ENCODE peak calls at places on chromosome 10, in eight cellular contexts. Z is IMR-90, F is fibroblast of lung, I is neural progenitor cell, S is HepG2, V is mesenchymal stem cell, A is neuronal stem cell, D is OCI-LY7. W is an unnamed sample.

GRCh38 chr10:132541129-132541528 is 3.5 kb downstream of the INPP5A start:
- DNase-seq in Z (no peak), F (no peak), I (no peak), S (no peak), V (no peak), A (no peak), D (no peak), W (no peak)

GRCh38 chr10:70799124-70799523 is 13.9 kb upstream of the TBATA start:
- DNase-seq in Z (no peak), F (no peak), I (no peak), S (no peak), V (no peak), A (no peak), D (no peak), W (peak)

GRCh38 chr10:84238909-84239308 is 2.4 kb downstream of the LRIT1 start:
- DNase-seq in Z (peak), F (no peak), I (no peak), S (no peak), V (peak), A (no peak), D (no peak), W (no peak)

GRCh38 chr10:63115732-63116383 is 17.3 kb upstream of the NRBF2 start:
- DNase-seq in Z (peak), F (peak), I (peak), S (peak), V (peak), A (peak), D (no peak), W (peak)

GRCh38 chr10:93445097-93445960 is 36.8 kb downstream of the MYOF start:
- DNase-seq in Z (peak), F (peak), I (peak), S (peak), V (peak), A (peak), D (peak), W (peak)

GRCh38 chr10:5532231-5532605 is 7.5 kb downstream of the CALML3 start:
- DNase-seq in Z (no peak), F (no peak), I (no peak), S (no peak), V (no peak), A (no peak), D (no peak), W (no peak)

GRCh38 chr10:6491841-6492609 is 88.1 kb downstream of the PRKCQ start:
- DNase-seq in Z (no peak), F (no peak), I (no peak), S (no peak), V (no peak), A (no peak), D (no peak), W (no peak)

GRCh38 chr10:3111626-3112220 is 44.4 kb downstream of the PFKP start:
- DNase-seq in Z (peak), F (no peak), I (no peak), S (no peak), V (no peak), A (no peak), D (no peak), W (no peak)

GRCh38 chr10:132237396-132237795 is 50.6 kb downstream of the DPYSL4 start:
- DNase-seq in Z (no peak), F (no peak), I (no peak), S (no peak), V (no peak), A (no peak), D (no peak), W (no peak)

GRCh38 chr10:3096149-3096548 is 28.8 kb downstream of the PFKP start:
- DNase-seq in Z (no peak), F (no peak), I (no peak), S (no peak), V (peak), A (no peak), D (no peak), W (peak)

GRCh38 chr10:42985436-42986316 is 91.2 kb upstream of the RET start:
- DNase-seq in Z (no peak), F (no peak), I (no peak), S (no peak), V (no peak), A (no peak), D (no peak), W (no peak)

GRCh38 chr10:5812283-5813090 is 747 bp downstream of the GDI2 start:
- DNase-seq in Z (no peak), F (no peak), I (peak), S (no peak), V (peak), A (peak), D (peak), W (no peak)

GRCh38 chr10:15856328-15857000 is 3.8 kb downstream of the MINDY3 start:
- DNase-seq in Z (no peak), F (no peak), I (no peak), S (no peak), V (peak), A (no peak), D (no peak), W (no peak)

GRCh38 chr10:13922591-13922990 is 335.8 kb downstream of the PRPF18 start:
- DNase-seq in Z (peak), F (peak), I (no peak), S (no peak), V (peak), A (no peak), D (no peak), W (peak)

GRCh38 chr10:84177541-84178386 is 4.2 kb downstream of the GPR15LG start:
- DNase-seq in Z (no peak), F (no peak), I (no peak), S (no peak), V (no peak), A (no peak), D (peak), W (no peak)

GRCh38 chr10:101397140-101397539 is 43.2 kb downstream of the BTRC start:
- DNase-seq in Z (peak), F (peak), I (peak), S (peak), V (peak), A (peak), D (peak), W (peak)

GRCh38 chr10:13784067-13784466 is 197.3 kb downstream of the PRPF18 start:
- DNase-seq in Z (peak), F (peak), I (peak), S (no peak), V (peak), A (no peak), D (peak), W (peak)

GRCh38 chr10:10093035-10093434 is 924.6 kb upstream of the CELF2 start:
- DNase-seq in Z (no peak), F (no peak), I (no peak), S (no peak), V (no peak), A (no peak), D (no peak), W (no peak)

GRCh38 chr10:27536437-27536836 is 32.3 kb downstream of the RAB18 start:
- DNase-seq in Z (no peak), F (no peak), I (no peak), S (no peak), V (no peak), A (no peak), D (no peak), W (no peak)

GRCh38 chr10:14588084-14588937 is 186.4 kb downstream of the FAM107B start:
- DNase-seq in Z (peak), F (peak), I (no peak), S (peak), V (peak), A (no peak), D (no peak), W (peak)

GRCh38 chr10:14306201-14306600 is 24.5 kb downstream of the FRMD4A start:
- DNase-seq in Z (no peak), F (no peak), I (no peak), S (no peak), V (no peak), A (no peak), D (no peak), W (no peak)

GRCh38 chr10:117168729-117169128 is 28.6 kb upstream of the KCNK18 start:
- DNase-seq in Z (no peak), F (no peak), I (peak), S (no peak), V (no peak), A (no peak), D (no peak), W (no peak)

GRCh38 chr10:14438057-14438456 is 107.3 kb upstream of the FRMD4A start:
- DNase-seq in Z (no peak), F (no peak), I (no peak), S (no peak), V (no peak), A (no peak), D (no peak), W (no peak)

GRCh38 chr10:125076891-125077643 is 83.3 kb downstream of the CTBP2 start:
- DNase-seq in Z (peak), F (no peak), I (no peak), S (no peak), V (peak), A (no peak), D (no peak), W (peak)

GRCh38 chr10:26475448-26475847 is 37.3 kb downstream of the APBB1IP start:
- DNase-seq in Z (no peak), F (no peak), I (no peak), S (no peak), V (no peak), A (no peak), D (no peak), W (no peak)

GRCh38 chr10:17214486-17214885 is 13.0 kb upstream of the TRDMT1 start:
- DNase-seq in Z (no peak), F (no peak), I (no peak), S (no peak), V (peak), A (no peak), D (no peak), W (no peak)

GRCh38 chr10:130215918-130216205 is 79.7 kb downstream of the GLRX3 start:
- DNase-seq in Z (no peak), F (no peak), I (no peak), S (no peak), V (no peak), A (no peak), D (no peak), W (no peak)

GRCh38 chr10:75726522-75727493 is 295.4 kb downstream of the LRMDA start:
- DNase-seq in Z (no peak), F (no peak), I (no peak), S (no peak), V (no peak), A (no peak), D (no peak), W (no peak)

GRCh38 chr10:72186213-72186612 is 29.6 kb upstream of the ANAPC16 start:
- DNase-seq in Z (peak), F (no peak), I (no peak), S (no peak), V (peak), A (no peak), D (no peak), W (peak)

GRCh38 chr10:89165923-89166322 is 41.2 kb downstream of the CH25H start:
- DNase-seq in Z (peak), F (no peak), I (no peak), S (no peak), V (no peak), A (no peak), D (no peak), W (peak)
- H3K4me2 ChIP-seq in Z (no peak), F (no peak), I (no peak), S (no peak), V (no peak), A (no peak), D (no peak), W (no peak)

GRCh38 chr10:24449769-24450310 is 240.9 kb downstream of the KIAA1217 start:
- DNase-seq in Z (no peak), F (no peak), I (no peak), S (no peak), V (no peak), A (no peak), D (no peak), W (no peak)

GRCh38 chr10:24451325-24451820 is 242.4 kb downstream of the KIAA1217 start:
- DNase-seq in Z (no peak), F (no peak), I (no peak), S (no peak), V (no peak), A (no peak), D (no peak), W (no peak)

GRCh38 chr10:24446739-24447138 is 237.8 kb downstream of the KIAA1217 start:
- DNase-seq in Z (peak), F (peak), I (no peak), S (no peak), V (peak), A (no peak), D (no peak), W (peak)

GRCh38 chr10:24448351-24449009 is 239.5 kb downstream of the KIAA1217 start:
- DNase-seq in Z (peak), F (peak), I (no peak), S (no peak), V (peak), A (no peak), D (no peak), W (peak)

GRCh38 chr10:24449334-24449740 is 240.4 kb downstream of the KIAA1217 start:
- DNase-seq in Z (peak), F (peak), I (no peak), S (no peak), V (peak), A (no peak), D (no peak), W (peak)
- H3K4me2 ChIP-seq in Z (peak), F (peak), I (no peak), S (no peak), V (no peak), A (no peak), D (no peak), W (peak)

GRCh38 chr10:47457826-47458225 is 26.1 kb downstream of the ANXA8 start:
- DNase-seq in Z (no peak), F (no peak), I (no peak), S (no peak), V (no peak), A (no peak), D (no peak), W (no peak)

GRCh38 chr10:47457528-47457820 is 26.4 kb downstream of the ANXA8 start:
- DNase-seq in Z (no peak), F (no peak), I (no peak), S (no peak), V (no peak), A (no peak), D (no peak), W (no peak)

GRCh38 chr10:47456096-47456485 is 27.8 kb downstream of the ANXA8 start:
- DNase-seq in Z (no peak), F (no peak), I (no peak), S (no peak), V (no peak), A (no peak), D (no peak), W (no peak)

GRCh38 chr10:47456794-47457527 is 27.0 kb downstream of the ANXA8 start:
- DNase-seq in Z (no peak), F (no peak), I (no peak), S (peak), V (no peak), A (no peak), D (no peak), W (no peak)

DNA sequence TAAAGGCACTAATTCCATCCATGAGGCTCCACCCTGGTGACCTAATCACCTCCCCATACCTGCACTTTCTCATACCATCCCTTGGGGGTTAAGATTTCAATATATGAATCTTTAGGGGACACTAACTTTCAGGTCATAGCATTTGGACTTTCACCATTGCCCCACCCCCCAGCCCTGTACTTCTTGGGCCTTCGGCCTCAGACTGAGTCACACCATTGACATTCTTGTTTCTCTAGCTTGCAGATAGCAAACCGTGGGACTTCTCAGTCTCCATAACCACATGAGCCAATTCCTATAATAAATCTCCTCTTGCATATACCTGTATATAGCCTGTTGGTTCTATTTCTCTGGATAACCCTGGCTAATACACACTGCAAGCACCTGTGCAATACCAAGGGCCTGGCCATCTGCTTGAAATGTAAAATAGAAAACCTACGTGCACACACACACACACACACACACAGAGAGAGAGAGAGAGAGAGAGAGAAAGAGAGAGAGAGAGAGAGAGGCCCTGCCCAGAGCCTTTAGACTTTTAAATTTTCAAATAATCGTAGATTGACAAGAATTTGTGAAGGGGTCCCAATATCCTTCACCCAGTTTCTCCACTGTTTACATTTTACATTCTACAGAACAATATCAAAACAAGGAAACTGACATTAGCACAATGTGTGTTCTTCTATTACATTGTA is 25.3 kb downstream of the ANXA8 start:
- DNase-seq in Z (peak), F (peak), I (no peak), S (no peak), V (peak), A (no peak), D (no peak), W (peak)
- H3K4me2 ChIP-seq in Z (no peak), F (no peak), I (no peak), S (no peak), V (no peak), A (no peak), D (no peak), W (peak)

DNA sequence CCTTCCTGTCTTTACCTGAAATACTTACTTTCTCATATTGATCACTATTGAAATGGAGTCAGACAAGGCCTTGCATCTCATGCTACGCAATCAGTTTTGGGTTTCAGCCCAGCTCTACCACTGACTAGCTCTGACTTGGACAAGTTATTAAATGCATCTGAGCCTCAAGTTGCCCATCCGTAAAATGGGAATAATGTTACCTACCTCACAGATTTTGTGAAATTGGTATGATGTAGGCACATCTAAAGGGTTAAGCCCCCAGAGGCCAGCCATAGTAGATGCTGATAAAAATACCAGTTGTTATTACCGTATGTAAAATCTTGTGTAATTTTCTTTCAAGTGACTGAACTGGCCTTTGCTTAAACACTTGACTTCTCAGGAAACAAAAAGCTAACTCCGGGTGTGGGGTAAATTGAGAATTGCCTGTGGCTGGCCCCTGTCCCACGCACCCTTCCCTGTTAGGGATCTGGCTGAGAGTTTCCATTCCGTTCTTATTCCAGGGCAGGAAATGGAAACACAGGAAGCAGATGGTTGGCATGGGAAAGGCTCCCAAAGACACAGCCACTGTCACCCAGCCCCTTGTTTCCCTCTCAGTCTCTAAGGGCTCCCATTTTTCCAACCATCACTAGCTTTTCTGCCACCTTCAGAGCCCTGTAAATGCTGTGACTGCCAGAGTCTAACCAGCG is 7.6 kb downstream of the DUSP5 start:
- DNase-seq in Z (no peak), F (no peak), I (no peak), S (no peak), V (no peak), A (no peak), D (no peak), W (no peak)
- H3K4me2 ChIP-seq in Z (no peak), F (no peak), I (no peak), S (no peak), V (no peak), A (no peak), D (no peak), W (no peak)

DNA sequence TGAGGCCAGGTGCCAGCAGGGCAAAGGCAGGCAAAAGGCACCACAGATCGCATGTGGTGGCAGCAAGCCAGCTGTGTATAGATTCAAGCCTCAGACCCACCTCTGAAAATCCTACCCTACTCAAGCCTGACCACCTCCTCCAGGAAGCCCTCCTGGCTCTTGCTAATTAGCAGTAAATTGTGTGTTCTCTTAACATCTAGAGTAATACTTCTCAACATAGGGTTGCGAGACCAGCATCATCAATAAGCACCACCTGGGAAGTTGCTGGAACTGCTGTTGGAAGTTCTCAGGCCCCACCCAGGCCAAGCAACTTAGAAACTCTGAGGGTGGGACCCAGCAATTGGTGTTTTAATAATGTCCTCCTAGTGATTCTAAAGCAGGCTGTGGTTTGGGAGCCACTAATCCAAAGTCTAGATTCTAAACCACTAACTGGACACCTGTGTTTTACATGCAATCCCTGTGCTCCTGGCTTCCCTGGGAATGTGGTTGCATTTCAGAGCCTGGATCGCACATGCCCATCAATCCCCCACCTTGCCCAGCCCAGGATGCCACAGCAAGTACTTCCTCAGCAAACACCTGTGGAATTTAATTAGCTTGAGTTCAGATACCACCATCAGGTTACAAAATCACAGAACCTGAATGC is 46.2 kb downstream of the KCNMA1 start:
- DNase-seq in Z (no peak), F (no peak), I (no peak), S (no peak), V (no peak), A (no peak), D (no peak), W (no peak)
- H3K4me2 ChIP-seq in Z (no peak), F (no peak), I (no peak), S (no peak), V (no peak), A (no peak), D (no peak), W (no peak)

DNA sequence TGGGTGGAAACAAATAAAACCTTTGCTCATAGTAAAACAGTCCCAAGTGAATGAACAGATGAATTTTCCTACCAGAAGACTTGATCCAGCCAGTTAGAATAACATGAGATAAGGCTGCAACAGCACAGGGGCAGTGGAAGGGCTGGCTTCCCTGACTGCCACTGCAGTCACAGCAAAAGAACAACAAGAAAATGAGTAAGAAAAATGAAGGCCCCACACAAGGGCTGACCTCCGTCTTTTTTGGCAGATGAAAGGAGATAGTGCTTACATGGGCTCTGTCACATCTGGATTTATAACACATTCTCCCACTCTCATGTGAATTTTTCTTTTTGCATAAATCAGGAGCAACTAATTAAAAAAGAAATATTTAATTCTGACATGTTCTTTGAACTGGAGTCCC is 99.7 kb downstream of the NRP1 start:
- DNase-seq in Z (no peak), F (no peak), I (no peak), S (no peak), V (no peak), A (no peak), D (no peak), W (peak)
- H3K4me2 ChIP-seq in Z (no peak), F (no peak), I (no peak), S (no peak), V (no peak), A (no peak), D (no peak), W (peak)

W was measured in astrocyte.